ENCODE peak calls at places on chromosomes 5 and 9, in eight cellular contexts. G, X, A, C, Q, T, Y and U are unnamed samples.

GRCh38 chr9:129414377-129415021 is 206.4 kb downstream of the C9orf50 start:
- DNase-seq in T (peak), C (no peak), X (no peak), Q (peak), Y (no peak), A (peak), G (peak), U (no peak)

GRCh38 chr5:26622947-26623346 is 415.4 kb downstream of the CDH9 start:
- DNase-seq in Q (no peak), X (no peak), G (no peak), A (no peak), T (no peak), Y (no peak), C (no peak), U (no peak)

GRCh38 chr5:62974623-62975022 is 396.0 kb downstream of the LRRC70 start:
- DNase-seq in A (peak), Q (no peak), Y (no peak), G (no peak), X (no peak), T (no peak), C (no peak), U (no peak)

GRCh38 chr5:141507387-141508091 is 18.7 kb downstream of the PCDHGC5 start:
- DNase-seq in G (peak), X (no peak), Y (no peak), T (no peak), A (peak), C (no peak), Q (no peak), U (peak)

GRCh38 chr9:4849364-4849763 is 56.6 kb downstream of the RCL1 start:
- DNase-seq in T (no peak), G (no peak), X (no peak), Q (no peak), A (no peak), C (no peak), Y (no peak), U (no peak)

GRCh38 chr9:77523891-77524290 is 124.2 kb downstream of the GNA14 start:
- DNase-seq in A (no peak), G (no peak), T (no peak), Q (no peak), Y (no peak), C (no peak), X (peak), U (no peak)

GRCh38 chr9:105447386-105447813 is 434 bp upstream of the FSD1L start:
- DNase-seq in Q (peak), X (no peak), T (no peak), G (no peak), C (no peak), Y (no peak), A (no peak), U (no peak)

GRCh38 chr9:87217056-87217455 is 269.8 kb upstream of the GAS1 start:
- DNase-seq in A (no peak), C (no peak), X (no peak), Y (no peak), Q (no peak), G (no peak), T (no peak), U (no peak)

GRCh38 chr5:172768573-172769323 is 2.2 kb downstream of the DUSP1 start:
- DNase-seq in G (peak), X (no peak), Q (no peak), C (peak), A (peak), Y (no peak), T (no peak), U (no peak)

GRCh38 chr5:33129309-33129708 is 311.5 kb upstream of the TARS1 start:
- DNase-seq in G (no peak), A (no peak), T (no peak), X (no peak), Y (no peak), Q (no peak), C (no peak), U (no peak)

GRCh38 chr5:7759951-7760580 is 90.9 kb downstream of the CFAP90 start:
- DNase-seq in C (no peak), Y (no peak), X (no peak), G (no peak), Q (no peak), A (no peak), T (no peak), U (no peak)

GRCh38 chr9:101427957-101428655 is 7.5 kb downstream of the ALDOB start:
- DNase-seq in Q (no peak), X (no peak), Y (no peak), A (no peak), C (no peak), T (no peak), G (no peak), U (no peak)

GRCh38 chr9:16461231-16461840 is 409.1 kb downstream of the BNC2 start:
- DNase-seq in Q (no peak), A (peak), C (no peak), X (no peak), T (no peak), G (no peak), Y (no peak), U (peak)

GRCh38 chr5:1751026-1751863 is 48.4 kb downstream of the MRPL36 start:
- DNase-seq in Y (no peak), Q (peak), T (no peak), G (no peak), A (no peak), C (peak), X (no peak), U (no peak)

GRCh38 chr9:120454427-120454826 is 125.5 kb downstream of the CDK5RAP2 start:
- DNase-seq in Y (no peak), X (no peak), Q (no peak), A (no peak), G (no peak), T (no peak), C (no peak), U (no peak)

GRCh38 chr9:76591256-76591950 is 132.4 kb downstream of the GCNT1 start:
- DNase-seq in T (no peak), Q (no peak), X (no peak), G (no peak), Y (no peak), C (no peak), A (peak), U (no peak)

GRCh38 chr9:137583957-137584356 is 5.2 kb upstream of the DPH7 start:
- DNase-seq in A (no peak), C (no peak), Y (no peak), G (no peak), X (no peak), Q (no peak), T (no peak), U (no peak)

GRCh38 chr9:90795879-90796317 is 5.7 kb upstream of the SYK start:
- DNase-seq in A (no peak), T (no peak), C (no peak), Q (no peak), X (no peak), G (no peak), Y (no peak), U (peak)

GRCh38 chr9:112377087-112377486 is 2.8 kb upstream of the HSDL2 start:
- DNase-seq in Q (no peak), A (no peak), X (no peak), C (no peak), G (no peak), Y (no peak), T (no peak), U (no peak)

GRCh38 chr9:133532937-133533668 is 1.4 kb upstream of the ADAMTSL2 start:
- DNase-seq in C (peak), T (peak), Q (peak), A (peak), Y (peak), G (peak), X (peak), U (peak)

GRCh38 chr5:56447232-56447631 is 214.1 kb upstream of the ANKRD55 start:
- DNase-seq in Y (no peak), X (no peak), C (no peak), A (peak), T (no peak), G (no peak), Q (no peak), U (no peak)

GRCh38 chr9:37290366-37290765 is 132.1 kb upstream of the GRHPR start:
- DNase-seq in T (no peak), Y (no peak), Q (no peak), G (no peak), C (no peak), A (no peak), X (no peak), U (peak)
- H3K4me3 ChIP-seq in T (no peak), Y (no peak), Q (no peak), G (no peak), C (no peak), A (no peak), X (no peak), U (peak)

DNA sequence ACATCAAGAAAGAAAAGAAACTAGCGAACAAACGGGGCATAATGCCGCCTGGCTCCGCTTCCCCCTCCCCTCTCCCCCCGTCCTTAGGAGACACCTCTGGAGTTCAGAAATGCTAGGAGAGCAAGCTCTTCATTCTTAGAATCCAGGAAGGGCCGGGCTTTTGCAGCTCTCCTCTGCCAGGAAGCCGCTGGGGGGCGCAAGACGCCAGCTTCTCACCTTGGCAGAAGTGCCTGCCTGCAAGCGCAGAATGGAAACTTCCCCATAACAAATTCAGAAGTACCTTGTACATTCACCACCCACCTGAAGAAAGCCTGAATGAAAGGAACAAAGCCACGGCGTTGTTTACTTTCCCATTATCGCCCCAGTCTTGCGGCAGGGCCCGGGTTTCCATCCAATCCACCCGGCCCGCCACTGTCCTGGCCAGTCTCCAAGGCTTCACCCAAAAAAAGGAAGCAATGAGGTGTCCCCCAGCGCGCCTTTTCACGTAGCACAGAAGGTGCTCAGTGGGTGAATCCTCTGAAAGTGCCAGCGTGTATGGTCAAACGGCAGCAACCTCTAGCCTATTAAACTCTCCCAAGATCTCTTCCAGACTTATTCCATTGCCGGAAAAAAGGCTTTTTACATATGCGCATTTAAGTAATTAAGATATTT is 1.7 kb upstream of the GADD45G start:
- DNase-seq in G (peak), A (peak), C (peak), X (peak), Q (peak), T (peak), Y (peak), U (peak)
- H3K4me3 ChIP-seq in G (peak), A (no peak), C (no peak), X (peak), Q (peak), T (no peak), Y (no peak), U (no peak)

GRCh38 chr5:112604741-112605390 is 132.8 kb upstream of the APC start:
- DNase-seq in A (peak), Q (no peak), X (no peak), G (no peak), C (no peak), Y (no peak), T (no peak), U (peak)
- H3K4me3 ChIP-seq in A (no peak), Q (no peak), X (no peak), G (no peak), C (no peak), Y (no peak), T (no peak), U (no peak)

GRCh38 chr5:112119527-112119926 is 299.6 kb downstream of the EPB41L4A start:
- DNase-seq in C (no peak), T (no peak), X (no peak), Y (no peak), G (no peak), Q (no peak), A (no peak), U (no peak)
- H3K4me3 ChIP-seq in C (no peak), T (no peak), X (no peak), Y (no peak), G (no peak), Q (no peak), A (no peak), U (no peak)

GRCh38 chr5:179765400-179765799 is 28.4 kb upstream of the LTC4S start:
- DNase-seq in Y (no peak), A (peak), T (no peak), X (no peak), Q (no peak), C (peak), G (peak), U (no peak)

GRCh38 chr5:179766726-179767455 is 26.9 kb upstream of the LTC4S start:
- DNase-seq in X (no peak), Y (no peak), Q (no peak), A (no peak), C (no peak), G (no peak), T (no peak), U (no peak)

GRCh38 chr5:179768326-179769085 is 25.3 kb upstream of the LTC4S start:
- DNase-seq in Q (no peak), T (no peak), C (no peak), A (no peak), G (no peak), X (no peak), Y (no peak), U (no peak)

GRCh38 chr5:179763215-179763945 is 30.4 kb upstream of the LTC4S start:
- DNase-seq in Y (peak), X (peak), C (peak), T (peak), A (peak), G (peak), Q (peak), U (peak)

GRCh38 chr5:179766021-179766725 is 27.6 kb upstream of the LTC4S start:
- DNase-seq in C (peak), T (no peak), Y (no peak), X (no peak), G (peak), A (peak), Q (no peak), U (no peak)
- H3K4me3 ChIP-seq in C (no peak), T (no peak), Y (no peak), X (no peak), G (peak), A (no peak), Q (no peak), U (no peak)

DNA sequence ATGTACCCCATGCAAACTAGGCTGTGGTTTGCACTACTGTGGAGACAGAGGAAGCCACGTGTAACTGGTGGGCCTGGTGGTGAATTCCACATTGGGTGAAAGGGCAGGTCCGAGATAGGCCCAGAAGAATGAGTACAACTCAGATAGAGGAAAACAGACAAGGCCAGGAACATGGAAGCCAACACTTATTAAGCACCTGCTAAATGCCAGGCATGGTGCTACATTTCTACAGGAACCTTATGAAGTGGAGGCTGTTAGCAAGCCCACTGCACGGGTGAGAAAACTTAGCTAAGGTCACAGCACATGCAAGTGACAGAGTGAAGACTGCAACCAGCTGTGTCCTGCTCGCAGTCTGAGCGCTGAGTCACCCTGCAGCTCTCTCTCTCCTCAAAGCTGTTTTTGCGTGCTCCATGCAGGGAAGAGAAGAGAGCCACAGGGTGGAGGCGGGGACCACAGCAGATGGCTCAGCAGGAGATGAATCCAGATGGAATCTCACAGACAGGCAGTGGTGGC is 65.5 kb upstream of the SPTLC1 start:
- DNase-seq in A (peak), T (no peak), Q (peak), Y (no peak), X (no peak), G (peak), C (peak), U (peak)
- H3K4me3 ChIP-seq in A (no peak), T (no peak), Q (no peak), Y (no peak), X (no peak), G (no peak), C (no peak), U (no peak)

GRCh38 chr9:89555426-89556375 is 49.1 kb upstream of the GADD45G start:
- DNase-seq in C (no peak), G (peak), A (peak), Y (peak), T (no peak), Q (peak), X (no peak), U (no peak)
- H3K4me3 ChIP-seq in C (no peak), G (no peak), A (no peak), Y (no peak), T (no peak), Q (no peak), X (no peak), U (no peak)

DNA sequence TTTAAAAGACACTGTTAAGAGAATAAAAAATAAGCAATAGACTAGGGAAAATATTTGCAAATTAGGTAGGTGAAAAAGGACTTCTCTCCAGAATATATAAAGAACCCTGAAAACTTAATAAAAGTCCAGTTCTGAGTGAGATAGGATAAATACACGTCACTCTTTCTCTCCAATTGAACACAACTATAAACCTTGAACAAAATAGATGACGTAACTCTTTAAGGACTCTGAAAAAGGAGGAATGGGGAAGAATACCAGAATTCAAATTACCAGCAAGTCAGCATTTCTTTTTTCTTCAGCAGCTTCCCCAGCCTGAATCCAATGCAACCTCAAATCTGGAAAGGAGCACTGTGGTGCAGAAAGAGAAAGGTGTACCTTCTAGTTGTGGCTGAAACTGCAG is 6.8 kb upstream of the WDR41 start:
- DNase-seq in Q (no peak), C (no peak), Y (no peak), A (no peak), G (no peak), T (no peak), X (no peak), U (no peak)
- H3K4me3 ChIP-seq in Q (no peak), C (no peak), Y (no peak), A (no peak), G (no peak), T (no peak), X (no peak), U (no peak)

GRCh38 chr9:95772320-95773060 is 103.0 kb upstream of the ERCC6L2 start:
- DNase-seq in T (no peak), G (peak), A (peak), X (peak), Q (peak), C (peak), Y (peak), U (no peak)

GRCh38 chr9:95769473-95769872 is 106.0 kb upstream of the ERCC6L2 start:
- DNase-seq in Y (no peak), C (no peak), G (no peak), A (no peak), T (no peak), X (no peak), Q (no peak), U (no peak)

GRCh38 chr9:95769909-95770433 is 105.5 kb upstream of the ERCC6L2 start:
- DNase-seq in C (no peak), G (no peak), Q (no peak), A (no peak), X (no peak), T (no peak), Y (no peak), U (no peak)

GRCh38 chr9:95771556-95772280 is 103.8 kb upstream of the ERCC6L2 start:
- DNase-seq in G (peak), T (no peak), X (peak), C (no peak), Y (no peak), A (peak), Q (peak), U (no peak)

GRCh38 chr9:95770653-95771131 is 104.8 kb upstream of the ERCC6L2 start:
- DNase-seq in C (no peak), G (no peak), X (no peak), Q (no peak), A (no peak), Y (no peak), T (no peak), U (no peak)
- H3K4me3 ChIP-seq in C (no peak), G (no peak), X (no peak), Q (no peak), A (no peak), Y (no peak), T (no peak), U (no peak)